ENCODE peak calls at places on chromosome 1, in eight cellular contexts. H is mucosa of descending colon, T is GM19239, B is GM20000, O is Caki2, V is upper lobe of right lung, P is left colon, N is OCI-M1. C is an unnamed sample.

GRCh38 chr1:107976431-107977215 is 11.6 kb upstream of the VAV3 start:
- DNase-seq in O (no peak), B (no peak), V (no peak), T (no peak), N (no peak), P (no peak), H (no peak), C (no peak)

GRCh38 chr1:17553970-17554369 is 14.5 kb downstream of the ARHGEF10L start:
- DNase-seq in O (peak), V (no peak), T (no peak), B (no peak), N (no peak), P (no peak), H (no peak), C (no peak)

GRCh38 chr1:228420968-228421826 is 4.5 kb upstream of the TRIM17 start:
- DNase-seq in P (no peak), O (no peak), N (peak), V (no peak), B (no peak), T (no peak), H (no peak), C (no peak)

GRCh38 chr1:116574581-116575291 is 3.9 kb upstream of the CD58 start:
- DNase-seq in B (peak), O (peak), P (peak), H (peak), N (peak), T (peak), V (no peak), C (peak)

GRCh38 chr1:44634790-44635189 is 39.5 kb downstream of the TMEM53 start:
- DNase-seq in T (no peak), H (no peak), B (no peak), V (no peak), P (no peak), N (no peak), O (no peak), C (no peak)

GRCh38 chr1:62175568-62176179 is 19.0 kb upstream of the L1TD1 start:
- DNase-seq in V (peak), B (peak), N (peak), H (peak), P (peak), O (peak), T (no peak), C (peak)

GRCh38 chr1:156246762-156247459 is 945 bp downstream of the PAQR6 start:
- DNase-seq in V (peak), P (peak), H (no peak), O (no peak), N (no peak), T (no peak), B (no peak), C (no peak)

GRCh38 chr1:85366391-85366790 is 90.0 kb upstream of the BCL10 start:
- DNase-seq in N (no peak), B (no peak), T (no peak), H (no peak), O (no peak), V (no peak), P (no peak), C (no peak)

GRCh38 chr1:237012789-237013383 is 8.6 kb upstream of the MT1HL1 start:
- DNase-seq in P (peak), H (peak), N (peak), V (peak), O (peak), B (no peak), T (no peak), C (no peak)

GRCh38 chr1:166083887-166084286 is 82.9 kb downstream of the FAM78B start:
- DNase-seq in V (no peak), B (no peak), T (no peak), H (no peak), O (no peak), P (no peak), N (no peak), C (no peak)

GRCh38 chr1:85259866-85260345 is 444 bp upstream of the C1orf52 start:
- DNase-seq in H (no peak), B (no peak), P (no peak), N (no peak), O (no peak), T (no peak), V (no peak), C (no peak)

GRCh38 chr1:241525026-241525425 is 5.5 kb upstream of the FH start:
- DNase-seq in V (no peak), P (no peak), N (no peak), O (no peak), H (no peak), T (no peak), B (no peak), C (no peak)

GRCh38 chr1:173095632-173096031 is 44.9 kb upstream of the TNFSF18 start:
- DNase-seq in V (no peak), N (no peak), H (no peak), O (no peak), B (no peak), T (no peak), P (no peak), C (peak)

GRCh38 chr1:206556047-206556747 is 48.9 kb downstream of the RASSF5 start:
- DNase-seq in T (no peak), B (peak), O (no peak), N (no peak), V (no peak), P (no peak), H (no peak), C (no peak)

GRCh38 chr1:55275151-55275748 is 60.1 kb upstream of the USP24 start:
- DNase-seq in V (no peak), H (peak), B (no peak), P (peak), T (no peak), N (peak), O (no peak), C (no peak)

C was measured in MV-4-11.